ENCODE peak calls at places on chromosomes 3 and 15, in ten cellular contexts. V is A549, Y is IMR-90, U is heart left ventricle, M is upper lobe of left lung, D is esophagus squamous epithelium, C is uterus, T is ovary, R is endothelial cell of umbilical vein, Q is gastrocnemius medialis. S is an unnamed sample.

GRCh38 chr15:98807262-98807661 is 158.9 kb downstream of the IGF1R start:
- DNase-seq in Y (peak), D (no peak), C (no peak), M (no peak), U (no peak), Q (no peak), R (no peak), T (no peak), V (no peak), S (no peak)

GRCh38 chr15:92848852-92849598 is 51.1 kb upstream of the CHD2 start:
- DNase-seq in M (no peak), D (no peak), Q (no peak), T (no peak), U (no peak), Y (peak), R (no peak), V (no peak), C (no peak), S (no peak)

GRCh38 chr15:82313446-82313845 is 35.8 kb downstream of the GOLGA6L10 start:
- DNase-seq in Q (no peak), T (no peak), Y (no peak), V (no peak), M (no peak), R (no peak), U (no peak), D (no peak), C (no peak), S (no peak)

GRCh38 chr15:33699691-33700447 is 268.4 kb upstream of the CHRM5 start:
- DNase-seq in Y (peak), Q (no peak), C (no peak), U (no peak), D (no peak), V (no peak), T (no peak), M (no peak), R (no peak), S (no peak)

GRCh38 chr15:92951800-92952199 is 51.7 kb downstream of the CHD2 start:
- DNase-seq in T (no peak), U (no peak), M (no peak), R (no peak), C (no peak), Q (no peak), D (no peak), Y (no peak), V (no peak), S (no peak)

GRCh38 chr3:174424656-174425055 is 434.5 kb upstream of the NAALADL2 start:
- DNase-seq in Y (no peak), U (no peak), R (no peak), D (no peak), C (no peak), Q (no peak), M (no peak), T (no peak), V (no peak), S (no peak)

GRCh38 chr15:67854358-67854757 is 14.5 kb upstream of the RNU6-1 start:
- DNase-seq in Y (no peak), C (no peak), T (no peak), U (no peak), D (no peak), R (no peak), Q (no peak), M (no peak), V (no peak), S (peak)

GRCh38 chr3:150251187-150251592 is 156.9 kb upstream of the TSC22D2 start:
- DNase-seq in C (no peak), T (no peak), U (no peak), Q (peak), Y (no peak), M (no peak), V (no peak), D (no peak), R (no peak), S (no peak)

GRCh38 chr15:22956980-22957264 is 23.2 kb downstream of the CYFIP1 start:
- DNase-seq in C (no peak), D (no peak), Q (no peak), T (no peak), Y (no peak), U (no peak), M (no peak), R (no peak), V (no peak), S (no peak)

GRCh38 chr3:23594897-23595670 is 210.7 kb upstream of the UBE2E1 start:
- DNase-seq in Y (peak), R (no peak), V (no peak), U (no peak), C (no peak), D (no peak), Q (peak), T (no peak), M (no peak), S (peak)

GRCh38 chr3:37987315-37987697 is 3.3 kb upstream of the VILL start:
- DNase-seq in T (no peak), M (no peak), V (no peak), R (no peak), Y (no peak), U (no peak), D (no peak), C (no peak), Q (no peak), S (no peak)

GRCh38 chr3:37984051-37984450 is 6.5 kb upstream of the VILL start:
- DNase-seq in U (no peak), R (no peak), D (no peak), Y (no peak), T (no peak), Q (no peak), C (no peak), V (no peak), M (no peak), S (no peak)

GRCh38 chr3:37984596-37984995 is 6.0 kb upstream of the VILL start:
- DNase-seq in C (no peak), V (no peak), Y (no peak), T (no peak), U (no peak), D (no peak), Q (no peak), M (no peak), R (no peak), S (no peak)

GRCh38 chr3:37986479-37987314 is 3.9 kb upstream of the VILL start:
- DNase-seq in D (no peak), V (no peak), R (peak), M (peak), U (no peak), T (no peak), C (no peak), Q (no peak), Y (no peak), S (no peak)

GRCh38 chr3:37985637-37986320 is 4.8 kb upstream of the VILL start:
- DNase-seq in U (no peak), M (peak), R (no peak), T (no peak), Q (no peak), V (no peak), D (no peak), C (no peak), Y (peak), S (no peak)
- TF ChIP-seq POLR2A in U (no peak), M (no peak), R (no peak), T (no peak), Q (no peak), V (no peak), D (no peak), C (no peak), Y (no peak), S (no peak)

GRCh38 chr3:49005298-49005680 is 1.9 kb upstream of the WDR6 start:
- DNase-seq in Y (no peak), Q (no peak), M (no peak), U (no peak), D (no peak), T (no peak), R (no peak), C (no peak), V (no peak), S (no peak)

GRCh38 chr3:49006591-49007067 is 562 bp upstream of the WDR6 start:
- DNase-seq in Q (no peak), V (no peak), R (peak), D (no peak), U (no peak), T (peak), Y (peak), C (peak), M (peak), S (no peak)

GRCh38 chr3:49005998-49006397 is 1.2 kb upstream of the WDR6 start:
- DNase-seq in U (no peak), T (peak), D (no peak), R (no peak), Q (no peak), M (no peak), V (no peak), Y (no peak), C (no peak), S (no peak)

GRCh38 chr3:49007771-49008528 is 759 bp downstream of the WDR6 start:
- DNase-seq in V (peak), Q (peak), T (peak), U (peak), C (peak), D (peak), Y (peak), R (peak), M (peak), S (peak)

DNA sequence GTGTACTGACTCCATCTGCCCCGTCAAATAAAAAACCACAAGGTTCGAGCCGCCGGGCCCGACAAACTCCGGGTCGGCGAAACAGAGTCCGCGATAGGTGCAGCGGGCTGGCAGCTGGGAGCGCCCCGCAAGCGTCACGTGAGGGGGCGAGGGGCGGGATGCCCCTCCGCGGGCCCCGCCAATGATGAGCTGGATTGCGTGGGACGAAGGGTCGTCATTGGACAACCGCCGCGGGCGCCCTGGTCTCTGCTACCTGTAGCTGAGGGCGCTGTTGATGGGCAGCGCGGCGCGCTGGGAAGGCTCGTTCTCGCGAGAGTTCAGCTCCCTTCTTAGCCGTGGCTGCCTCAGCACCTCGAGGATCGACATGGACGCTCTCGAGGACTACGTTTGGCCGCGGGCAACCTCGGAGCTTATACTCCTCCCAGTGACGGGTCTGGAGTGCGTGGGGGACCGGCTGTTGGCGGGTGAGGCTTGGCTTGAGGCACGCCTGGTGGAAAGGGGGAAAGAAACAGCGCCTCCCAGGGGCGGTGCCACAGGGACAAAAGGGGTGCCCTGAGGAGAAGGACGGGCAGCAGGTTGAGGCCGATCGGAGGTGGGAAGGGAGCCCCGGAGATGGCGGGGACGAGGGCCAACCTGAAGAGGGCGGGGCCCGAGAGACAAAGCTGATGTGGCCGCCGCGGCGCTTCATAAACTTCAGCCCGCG is at the start of gene WDR6:
- DNase-seq in Y (peak), R (peak), V (peak), Q (peak), D (peak), C (peak), U (peak), M (peak), T (peak), S (peak)
- TF ChIP-seq POLR2A in Y (peak), R (peak), V (peak), Q (peak), D (no peak), C (peak), U (no peak), M (peak), T (peak), S (no peak)

GRCh38 chr3:101859882-101860281 is 10.6 kb downstream of the NFKBIZ start:
- DNase-seq in M (no peak), V (no peak), T (no peak), R (no peak), U (no peak), D (no peak), Y (no peak), Q (no peak), C (no peak), S (no peak)

GRCh38 chr3:101861212-101861977 is 12.1 kb downstream of the NFKBIZ start:
- DNase-seq in U (no peak), Q (no peak), D (no peak), M (no peak), V (no peak), R (no peak), T (no peak), Y (peak), C (no peak), S (no peak)

GRCh38 chr3:101862453-101863165 is 13.3 kb downstream of the NFKBIZ start:
- DNase-seq in D (no peak), V (no peak), Y (peak), M (no peak), C (no peak), Q (no peak), T (no peak), U (no peak), R (no peak), S (no peak)

GRCh38 chr3:101858464-101858863 is 9.2 kb downstream of the NFKBIZ start:
- DNase-seq in Q (no peak), T (no peak), R (no peak), D (no peak), Y (no peak), V (no peak), U (no peak), C (no peak), M (no peak), S (no peak)

DNA sequence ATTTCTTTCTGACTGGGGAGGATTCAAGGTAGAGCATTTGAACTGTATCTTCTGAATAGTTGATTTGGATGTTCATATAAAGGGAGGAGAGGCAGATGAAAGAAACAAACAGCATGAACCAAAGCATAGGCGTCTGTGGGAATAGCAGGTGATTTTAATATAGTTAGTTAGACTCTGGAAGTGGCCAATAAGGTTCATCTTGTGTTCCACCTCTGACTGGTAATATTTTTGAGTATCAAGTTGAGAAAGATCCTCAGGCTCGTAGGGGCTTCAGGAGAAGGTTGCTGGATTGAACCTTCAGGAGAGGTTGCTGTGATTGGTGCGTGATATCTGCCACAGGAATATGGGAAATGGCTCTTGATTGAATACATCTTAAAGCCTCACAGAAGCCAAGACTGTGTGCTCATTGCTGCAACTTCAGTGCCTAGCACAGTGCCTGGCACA is 12.7 kb downstream of the NFKBIZ start:
- DNase-seq in V (no peak), U (no peak), T (no peak), M (no peak), R (no peak), D (no peak), C (no peak), Q (no peak), Y (no peak), S (no peak)
- TF ChIP-seq POLR2A in V (no peak), U (no peak), T (no peak), M (no peak), R (no peak), D (no peak), C (no peak), Q (no peak), Y (peak), S (no peak)

DNA sequence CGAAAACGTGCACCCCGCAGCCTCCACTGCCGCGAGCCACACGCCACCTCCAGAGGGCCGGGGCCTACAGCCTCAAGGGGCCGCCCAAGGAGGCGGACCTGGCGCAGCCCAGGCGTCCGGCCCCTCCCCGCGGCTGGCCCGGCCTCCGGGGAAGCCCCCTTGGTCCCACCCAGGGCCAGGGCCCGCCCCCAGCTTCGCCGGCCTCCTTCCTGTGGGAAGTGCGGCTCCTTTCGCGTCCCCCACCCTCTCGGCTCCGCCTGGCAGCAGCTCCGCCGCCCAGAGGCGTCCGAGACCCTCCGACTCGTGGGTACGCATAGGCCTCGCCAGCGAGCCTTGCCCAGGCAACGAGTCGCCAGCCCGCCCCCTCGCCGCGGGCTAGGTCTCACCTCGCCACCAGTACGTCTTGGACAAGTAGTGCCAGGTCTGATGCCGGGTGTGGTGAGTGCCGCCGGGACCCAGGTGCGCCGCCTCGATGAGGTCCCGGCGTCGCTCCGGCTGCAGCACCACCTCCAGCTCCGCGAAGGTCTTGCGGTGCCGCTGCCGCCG is 640 bp downstream of the ZBTB11 start:
- DNase-seq in Q (peak), U (peak), R (peak), V (peak), Y (peak), D (no peak), C (peak), M (peak), T (peak), S (peak)
- TF ChIP-seq POLR2A in Q (peak), U (no peak), R (peak), V (peak), Y (peak), D (peak), C (peak), M (peak), T (peak), S (peak)

DNA sequence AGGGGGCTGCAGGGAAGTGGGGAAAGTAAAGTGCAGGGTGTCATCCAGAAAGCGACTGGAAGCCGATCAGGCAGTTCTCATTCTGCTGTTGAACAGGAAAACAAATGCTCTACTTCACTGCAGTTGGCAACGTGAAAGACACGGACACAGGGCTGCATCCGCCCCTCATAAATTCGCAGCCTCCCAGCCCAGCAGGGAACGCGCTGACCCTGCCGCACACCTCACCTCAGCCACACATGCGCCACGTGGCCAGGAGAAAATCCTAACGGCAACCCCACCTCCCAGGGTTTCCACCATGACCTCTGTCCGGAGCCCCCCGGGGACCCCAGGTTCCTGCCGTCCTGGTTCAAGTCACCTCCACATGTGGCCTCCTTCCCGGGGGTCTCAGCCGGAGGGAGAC is 118.5 kb downstream of the TMEM266 start:
- DNase-seq in T (no peak), Q (peak), C (no peak), U (no peak), Y (no peak), M (no peak), D (no peak), R (no peak), V (no peak), S (no peak)
- TF ChIP-seq POLR2A in T (no peak), Q (no peak), C (no peak), U (no peak), Y (no peak), M (no peak), D (no peak), R (no peak), V (no peak), S (no peak)

GRCh38 chr3:186930143-186930638 is at the start of gene ST6GAL1:
- DNase-seq in D (peak), R (peak), Y (peak), Q (peak), M (peak), U (peak), V (peak), T (peak), C (peak), S (peak)
- TF ChIP-seq POLR2A in D (no peak), R (peak), Y (no peak), Q (peak), M (peak), U (no peak), V (peak), T (no peak), C (peak), S (no peak)

S was measured in esophagus muscularis mucosa.